ENCODE peak calls at places on chromosome 2, in five cellular contexts. G, E, R, B and L are unnamed samples.

GRCh38 chr2:189037518-189037917 is 63.3 kb downstream of the COL3A1 start:
- DNase-seq in E (peak), B (no peak), R (peak), G (no peak), L (peak)

GRCh38 chr2:80246449-80247025 is 58.0 kb downstream of the LRRTM1 start:
- DNase-seq in G (no peak), R (no peak), E (no peak), B (no peak), L (no peak)

GRCh38 chr2:224086226-224086911 is 47.3 kb upstream of the SERPINE2 start:
- DNase-seq in B (no peak), E (peak), R (peak), G (no peak), L (peak)

GRCh38 chr2:168025487-168026203 is 221.8 kb downstream of the STK39 start:
- DNase-seq in B (no peak), R (no peak), E (peak), G (no peak), L (peak)

GRCh38 chr2:26679857-26680256 is 12.7 kb upstream of the KCNK3 start:
- DNase-seq in E (no peak), R (no peak), B (no peak), G (no peak), L (no peak)

GRCh38 chr2:28319118-28320008 is 73.3 kb upstream of the FOSL2 start:
- DNase-seq in R (no peak), G (no peak), E (no peak), B (no peak), L (no peak)

GRCh38 chr2:220163486-220163885 is 536.1 kb downstream of the SLC4A3 start:
- DNase-seq in B (no peak), R (peak), E (peak), G (no peak), L (no peak)

GRCh38 chr2:239533917-239534316 is 133.1 kb upstream of the HDAC4 start:
- DNase-seq in B (no peak), E (no peak), R (no peak), G (no peak), L (no peak)

GRCh38 chr2:172340394-172340793 is 87.0 kb upstream of the ITGA6 start:
- DNase-seq in G (no peak), E (no peak), B (no peak), R (no peak), L (no peak)

GRCh38 chr2:232502901-232503791 is 15.5 kb upstream of the ECEL1 start:
- DNase-seq in B (peak), E (no peak), R (peak), G (no peak), L (peak)

GRCh38 chr2:209560911-209561310 is 137.1 kb downstream of the MAP2 start:
- DNase-seq in E (no peak), G (no peak), R (no peak), B (no peak), L (no peak)

GRCh38 chr2:46666044-46666662 is 186.8 kb downstream of the TMEM247 start:
- DNase-seq in B (no peak), E (no peak), R (peak), G (no peak), L (no peak)

GRCh38 chr2:151575338-151575737 is 158.9 kb downstream of the NEB start:
- DNase-seq in B (no peak), R (peak), E (peak), G (no peak), L (peak)

GRCh38 chr2:5188636-5189035 is 503.5 kb upstream of the SOX11 start:
- DNase-seq in R (no peak), E (peak), G (no peak), B (no peak), L (peak)

GRCh38 chr2:203480623-203481022 is 54.5 kb downstream of the RAPH1 start:
- DNase-seq in R (no peak), G (no peak), E (no peak), B (no peak), L (no peak)

GRCh38 chr2:19361325-19361990 is 3.0 kb upstream of the OSR1 start:
- DNase-seq in E (no peak), G (no peak), B (no peak), R (no peak), L (no peak)

GRCh38 chr2:157415632-157416101 is 28.2 kb downstream of the CYTIP start:
- DNase-seq in R (no peak), E (no peak), G (no peak), B (no peak), L (no peak)

GRCh38 chr2:74876081-74876886 is 42.4 kb downstream of the HK2 start:
- DNase-seq in G (no peak), B (peak), E (peak), R (peak), L (peak)

GRCh38 chr2:67733517-67733916 is 329.3 kb downstream of the C1D start:
- DNase-seq in R (peak), E (peak), B (peak), G (no peak), L (peak)

GRCh38 chr2:20185176-20186022 is 39.5 kb downstream of the SDC1 start:
- DNase-seq in G (no peak), R (no peak), B (no peak), E (peak), L (peak)

GRCh38 chr2:95272781-95273180 is 1.5 kb upstream of the PROM2 start:
- DNase-seq in R (no peak), G (no peak), E (no peak), B (no peak), L (no peak)

GRCh38 chr2:72916743-72917137 is 579 bp upstream of the EMX1 start:
- DNase-seq in E (no peak), G (no peak), B (no peak), R (no peak), L (no peak)

GRCh38 chr2:208072250-208072892 is 47.0 kb upstream of the PLEKHM3 start:
- DNase-seq in G (peak), R (peak), E (peak), B (peak), L (peak)

GRCh38 chr2:143128681-143129580 is at the start of gene ARHGAP15:
- DNase-seq in E (no peak), B (no peak), G (no peak), R (no peak), L (no peak)

GRCh38 chr2:25103287-25103871 is 61.5 kb downstream of the EFR3B start:
- DNase-seq in R (peak), B (no peak), E (peak), G (no peak), L (peak)

GRCh38 chr2:233473386-233473791 is 93.2 kb downstream of the USP40 start:
- DNase-seq in B (no peak), E (no peak), G (no peak), R (no peak), L (no peak)

GRCh38 chr2:197873293-197873701 is 68.9 kb downstream of the PLCL1 start:
- DNase-seq in B (peak), G (no peak), R (peak), E (peak), L (peak)

GRCh38 chr2:168661404-168661869 is 141.0 kb upstream of the NOSTRIN start:
- DNase-seq in B (peak), R (no peak), E (no peak), G (no peak), L (no peak)

GRCh38 chr2:26754972-26755670 is 9.0 kb upstream of the SLC35F6 start:
- DNase-seq in R (no peak), G (no peak), E (no peak), B (no peak), L (no peak)

GRCh38 chr2:33475381-33476099 is 909 bp upstream of the RASGRP3 start:
- DNase-seq in B (peak), E (peak), G (peak), R (peak), L (peak)

DNA sequence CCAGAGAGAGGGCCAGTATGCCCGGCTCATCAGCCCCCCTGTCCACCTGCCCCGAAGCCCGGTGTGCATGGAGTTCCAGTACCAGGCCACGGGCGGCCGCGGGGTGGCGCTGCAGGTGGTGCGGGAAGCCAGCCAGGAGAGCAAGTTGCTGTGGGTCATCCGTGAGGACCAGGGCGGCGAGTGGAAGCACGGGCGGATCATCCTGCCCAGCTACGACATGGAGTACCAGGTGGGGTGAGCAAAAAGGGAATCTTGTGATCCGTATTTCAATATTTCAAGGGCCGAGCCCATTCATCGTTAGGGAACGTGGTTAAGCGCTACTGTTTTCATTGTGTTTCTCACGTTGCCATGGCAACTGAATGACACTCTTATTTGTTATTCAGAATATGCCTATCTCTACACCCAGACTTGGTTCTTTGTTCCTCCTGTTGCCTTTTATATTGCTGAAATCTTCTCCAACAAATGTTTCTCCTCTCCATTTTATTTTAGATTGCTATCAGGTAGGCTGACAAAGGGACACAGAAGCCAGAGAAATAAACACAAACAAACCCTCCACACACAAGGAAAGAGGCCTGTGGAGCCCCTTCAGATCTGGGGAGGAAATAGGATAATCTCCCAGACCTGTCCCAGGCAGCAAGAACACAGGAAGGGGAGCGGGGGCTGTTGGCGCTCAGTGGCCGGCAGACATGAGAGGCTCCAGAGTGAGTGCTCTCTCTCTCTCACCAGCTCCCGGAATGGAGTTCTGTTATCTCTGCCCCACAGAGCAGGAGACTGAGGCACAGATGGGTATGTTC is 81.6 kb downstream of the NRP2 start:
- DNase-seq in R (peak), E (peak), G (peak), B (peak), L (no peak)
- TF ChIP-seq CTCF in R (peak), E (peak), G (peak), B (peak), L (no peak)

GRCh38 chr2:198930170-198930569 is 527.6 kb downstream of the SATB2 start:
- DNase-seq in G (no peak), B (no peak), E (no peak), R (no peak), L (peak)
- TF ChIP-seq CTCF in G (peak), B (no peak), E (no peak), R (peak), L (peak)

GRCh38 chr2:23562143-23562542 is 177.2 kb downstream of the KLHL29 start:
- DNase-seq in G (no peak), R (no peak), E (no peak), B (no peak), L (no peak)

GRCh38 chr2:23563151-23563550 is 178.2 kb downstream of the KLHL29 start:
- DNase-seq in G (no peak), B (no peak), E (no peak), R (no peak), L (no peak)

GRCh38 chr2:23565374-23565773 is 180.4 kb downstream of the KLHL29 start:
- DNase-seq in E (no peak), G (no peak), B (no peak), R (no peak), L (no peak)

GRCh38 chr2:23564618-23564967 is 179.6 kb downstream of the KLHL29 start:
- DNase-seq in R (peak), E (no peak), B (no peak), G (no peak), L (peak)

GRCh38 chr2:23563673-23564617 is 179.0 kb downstream of the KLHL29 start:
- DNase-seq in B (no peak), E (peak), R (peak), G (peak), L (peak)
- TF ChIP-seq CTCF in B (peak), E (no peak), R (no peak), G (peak), L (no peak)

DNA sequence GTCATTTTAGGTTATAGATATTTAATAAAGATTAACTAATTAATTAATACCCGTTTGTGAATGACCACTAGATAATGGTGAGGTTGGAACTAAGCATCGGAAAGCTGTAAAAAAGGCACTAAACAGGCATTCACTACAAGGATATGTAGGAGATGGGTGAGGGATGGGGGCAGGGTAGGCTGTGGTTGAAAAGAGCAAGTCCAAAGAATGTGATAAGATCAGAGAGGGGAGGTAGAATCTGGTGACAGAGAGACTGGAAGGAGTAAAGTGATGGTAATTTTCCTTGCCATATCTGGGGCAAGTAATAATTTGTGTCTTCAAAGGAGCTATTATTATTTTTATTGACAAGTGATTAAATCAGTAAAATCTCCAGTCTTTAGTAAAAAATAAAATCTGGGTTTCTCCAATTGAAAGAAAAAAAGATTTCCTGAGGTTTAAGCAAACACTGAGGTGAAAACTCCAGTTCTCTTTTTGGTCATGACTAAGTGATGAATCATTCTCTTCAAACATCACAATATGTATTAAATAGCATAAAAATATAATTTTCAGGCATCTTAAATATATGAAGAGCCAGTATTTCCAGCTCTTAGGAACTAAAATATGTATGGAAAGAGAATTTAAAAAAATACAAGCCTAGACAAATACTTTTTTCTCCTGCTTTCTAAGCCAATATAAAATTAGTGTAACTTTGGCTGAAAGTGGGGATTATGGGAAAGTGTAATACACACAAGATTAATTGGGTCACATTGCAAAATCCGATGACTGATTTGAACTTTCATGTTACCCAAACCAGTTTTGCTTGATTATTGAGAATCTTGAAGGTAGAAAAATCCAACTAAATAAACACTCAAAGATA is 259.1 kb upstream of the RBMS1 start:
- DNase-seq in R (peak), E (peak), B (no peak), G (no peak), L (peak)
- TF ChIP-seq CTCF in R (no peak), E (no peak), B (no peak), G (no peak), L (no peak)